ENCODE peak calls at places on chromosomes 1 and 21, in ten cellular contexts. X is pancreas, Y is fibroblast of lung, Z is endodermal cell, G is left lung, K is spleen, P is upper lobe of right lung, A is PC-3, R is heart right ventricle, B is testis. E is an unnamed sample. For H3K4me1, the result is how much of the 10 kb centered on the place peaks cover.

GRCh38 chr21:41611966-41612606 is 104.1 kb upstream of the TMPRSS2 start:
- DNase-seq in X (no peak), Y (no peak), Z (peak), G (no peak), K (no peak), P (peak), A (peak), R (no peak), B (no peak), E (no peak)

GRCh38 chr1:81007024-81007423 is 793.7 kb upstream of the ADGRL2 start:
- DNase-seq in X (no peak), Y (no peak), Z (no peak), G (no peak), K (no peak), P (no peak), A (no peak), R (no peak), B (no peak), E (no peak)

GRCh38 chr1:158969166-158969565 is 37.8 kb downstream of the PYHIN1 start:
- DNase-seq in X (no peak), Y (no peak), Z (no peak), G (no peak), K (no peak), P (no peak), A (no peak), R (no peak), B (no peak), E (no peak)

GRCh38 chr21:46552274-46552673 is 52.6 kb downstream of the S100B start:
- DNase-seq in X (no peak), Y (no peak), Z (no peak), G (no peak), K (no peak), P (no peak), A (no peak), R (no peak), B (no peak), E (no peak)

GRCh38 chr1:56550132-56550531 is 29.2 kb downstream of the PLPP3 start:
- DNase-seq in X (no peak), Y (no peak), Z (peak), G (no peak), K (no peak), P (no peak), A (no peak), R (no peak), B (no peak), E (no peak)

GRCh38 chr21:42835211-42835610 is 44.1 kb downstream of the WDR4 start:
- DNase-seq in X (no peak), Y (no peak), Z (no peak), G (no peak), K (peak), P (no peak), A (no peak), R (no peak), B (no peak), E (no peak)

GRCh38 chr1:62436039-62436465 is 797 bp upstream of the USP1 start:
- DNase-seq in X (peak), Y (no peak), Z (peak), G (peak), K (peak), P (peak), A (no peak), R (peak), B (no peak), E (no peak)

GRCh38 chr1:183323849-183324683 is 94.1 kb downstream of the NMNAT2 start:
- DNase-seq in X (no peak), Y (no peak), Z (peak), G (no peak), K (no peak), P (no peak), A (peak), R (no peak), B (no peak), E (no peak)

GRCh38 chr1:205358579-205358978 is 1.9 kb upstream of the KLHDC8A start:
- DNase-seq in X (no peak), Y (no peak), Z (peak), G (no peak), K (no peak), P (no peak), A (no peak), R (no peak), B (no peak), E (no peak)

GRCh38 chr1:218692808-218693207 is 347.7 kb downstream of the TGFB2 start:
- DNase-seq in X (no peak), Y (no peak), Z (no peak), G (no peak), K (no peak), P (no peak), A (no peak), R (no peak), B (no peak), E (no peak)

GRCh38 chr1:220528049-220528678 is at the start of gene MARK1:
- DNase-seq in X (peak), Y (peak), Z (peak), G (peak), K (peak), P (peak), A (peak), R (peak), B (peak), E (peak)

GRCh38 chr1:24508911-24509310 is 6.3 kb downstream of the RCAN3 start:
- DNase-seq in X (no peak), Y (no peak), Z (no peak), G (no peak), K (no peak), P (no peak), A (no peak), R (no peak), B (no peak), E (no peak)

GRCh38 chr1:71101839-71102376 is 21.1 kb upstream of the ZRANB2 start:
- DNase-seq in X (no peak), Y (no peak), Z (no peak), G (no peak), K (no peak), P (no peak), A (no peak), R (no peak), B (no peak), E (no peak)

GRCh38 chr21:34834852-34835501 is 166.2 kb downstream of the CLIC6 start:
- DNase-seq in X (no peak), Y (no peak), Z (no peak), G (no peak), K (no peak), P (no peak), A (no peak), R (no peak), B (no peak), E (no peak)

GRCh38 chr1:192474080-192474683 is 101.4 kb upstream of the RGS1 start:
- DNase-seq in X (no peak), Y (peak), Z (no peak), G (no peak), K (no peak), P (no peak), A (peak), R (no peak), B (no peak), E (no peak)

GRCh38 chr1:27527223-27527856 is 37.4 kb upstream of the WASF2 start:
- DNase-seq in X (peak), Y (peak), Z (peak), G (no peak), K (no peak), P (no peak), A (no peak), R (peak), B (peak), E (peak)

GRCh38 chr1:155124503-155125463 is 2.9 kb upstream of the EFNA1 start:
- DNase-seq in X (no peak), Y (no peak), Z (peak), G (no peak), K (no peak), P (peak), A (peak), R (no peak), B (no peak), E (no peak)

DNA sequence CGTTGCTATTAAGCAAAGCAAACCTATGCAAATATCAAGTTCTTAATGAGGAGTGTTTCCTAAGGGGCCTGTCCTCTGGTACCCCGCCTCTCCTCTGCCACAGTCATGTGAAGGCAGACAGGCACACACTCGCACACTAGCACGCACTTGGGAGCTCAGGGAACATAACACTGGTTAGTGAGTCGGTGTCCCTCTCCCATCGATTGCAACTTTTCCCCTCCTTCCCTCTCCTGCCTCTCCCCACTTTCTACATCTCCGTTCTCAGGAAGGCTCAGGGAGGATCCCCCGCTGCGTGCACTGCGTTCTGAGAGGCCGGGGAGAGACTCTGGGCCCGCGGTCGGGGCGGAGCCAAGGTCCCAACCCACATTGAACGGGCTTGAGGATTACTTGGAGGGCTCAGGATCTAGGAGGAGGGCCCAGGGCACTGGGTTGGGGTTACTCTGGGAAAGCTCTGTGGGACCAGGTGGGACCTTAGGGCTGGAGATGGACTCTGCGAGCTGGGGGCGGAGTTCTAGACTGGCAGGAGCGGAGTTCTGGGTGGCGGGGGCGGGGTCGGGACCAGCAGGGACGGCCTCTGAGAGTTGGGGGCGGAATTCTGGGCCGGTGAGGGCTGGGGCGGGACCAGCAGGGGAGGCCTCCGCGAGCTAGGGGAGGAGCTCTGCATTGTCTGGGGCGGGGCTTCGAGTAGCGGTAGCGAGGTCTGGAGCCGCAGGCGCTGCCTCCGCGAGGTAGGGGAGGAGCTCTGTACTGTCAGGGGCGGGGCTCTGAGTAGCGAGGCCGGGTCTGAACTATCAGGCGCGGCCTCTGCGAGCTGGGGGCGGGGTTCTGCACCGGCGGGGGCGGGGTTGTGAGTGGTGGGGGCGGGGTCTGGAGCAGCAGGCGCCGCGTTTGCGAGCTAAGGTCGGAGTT is 533 bp upstream of the LEPR start:
- DNase-seq in X (peak), Y (peak), Z (peak), G (peak), K (peak), P (peak), A (peak), R (peak), B (peak), E (peak)
- H3K4me1 ChIP-seq in X (under half), Y (under half), Z (under half), G (under half), K (under half), P (under half), A (half or more), R (under half), B (under half), E (under half)

DNA sequence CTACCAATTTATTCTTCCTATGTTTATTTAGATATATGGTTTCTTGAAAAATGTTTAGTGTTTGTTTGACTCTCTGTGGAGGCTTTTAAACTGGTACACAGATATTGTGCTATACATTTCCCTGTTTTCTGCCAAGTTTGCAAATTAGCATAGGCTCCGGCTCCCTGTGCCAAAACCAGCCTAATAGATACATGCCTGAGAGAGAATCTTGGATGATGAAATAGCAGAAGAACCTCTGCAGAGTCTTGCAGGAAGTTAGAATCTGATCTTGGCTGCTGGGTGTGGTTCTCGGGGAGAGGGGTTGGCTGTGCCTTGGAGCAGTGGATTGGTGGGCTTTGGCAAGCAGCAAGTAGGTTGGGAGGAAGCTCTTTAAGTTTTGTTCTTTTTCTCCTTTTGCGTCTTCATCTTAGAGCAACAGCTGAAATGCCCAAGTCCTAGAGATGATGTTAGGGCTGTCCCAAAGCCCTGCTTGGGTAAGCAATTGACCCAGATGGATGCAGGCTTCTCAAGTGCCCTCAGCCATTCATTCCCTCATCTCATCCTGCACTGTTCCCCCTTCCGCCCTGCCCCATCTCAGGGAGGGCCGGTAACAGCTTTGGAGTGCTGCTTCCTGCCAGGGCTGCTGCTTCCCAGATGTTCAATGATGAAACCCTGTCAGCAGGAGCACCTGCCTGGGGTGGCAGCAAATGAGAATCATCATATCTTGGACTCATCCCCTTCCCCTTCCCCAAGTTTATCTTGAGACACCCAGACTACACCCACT is 9.3 kb downstream of the PLA2G2A start:
- DNase-seq in X (no peak), Y (no peak), Z (no peak), G (no peak), K (no peak), P (no peak), A (no peak), R (no peak), B (no peak), E (no peak)
- H3K27ac ChIP-seq in X (no peak), Y (no peak), Z (no peak), G (no peak), K (no peak), P (no peak), A (no peak), R (no peak), B (no peak), E (no peak)

DNA sequence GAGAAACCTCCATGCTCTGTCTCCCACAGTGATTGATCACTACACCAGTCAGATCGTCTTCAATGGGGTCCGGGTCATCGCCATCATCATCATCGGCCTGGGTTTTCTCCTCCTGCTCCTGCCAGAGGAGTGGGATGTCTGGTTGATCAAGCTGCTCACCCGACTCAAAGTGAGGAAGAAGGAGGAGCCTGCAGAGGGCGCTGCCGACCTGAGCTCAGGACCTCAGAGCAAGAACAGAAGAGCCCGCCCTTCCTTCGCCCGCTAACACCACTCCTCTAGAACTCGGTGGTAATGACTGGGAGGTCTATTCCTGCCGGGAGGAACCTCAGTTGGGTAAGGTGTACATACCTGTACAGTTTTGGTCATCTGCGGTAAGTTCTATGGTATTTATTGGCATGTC is 50.3 kb upstream of the COA6 start:
- DNase-seq in X (no peak), Y (peak), Z (peak), G (peak), K (peak), P (peak), A (peak), R (peak), B (peak), E (peak)
- TF ChIP-seq CTCF in X (no peak), Y (no peak), Z (peak), G (no peak), K (peak), P (peak), A (peak), R (no peak), B (no peak), E (no peak)

GRCh38 chr1:198620951-198621824 is 17.7 kb upstream of the PTPRC start:
- DNase-seq in X (no peak), Y (no peak), Z (no peak), G (no peak), K (peak), P (no peak), A (no peak), R (no peak), B (no peak), E (peak)

GRCh38 chr1:198623920-198624647 is 14.8 kb upstream of the PTPRC start:
- DNase-seq in X (no peak), Y (peak), Z (no peak), G (no peak), K (no peak), P (no peak), A (peak), R (no peak), B (no peak), E (no peak)

GRCh38 chr1:198622532-198623218 is 16.2 kb upstream of the PTPRC start:
- DNase-seq in X (no peak), Y (no peak), Z (no peak), G (no peak), K (no peak), P (no peak), A (no peak), R (no peak), B (no peak), E (no peak)

GRCh38 chr1:198619375-198620140 is 19.3 kb upstream of the PTPRC start:
- DNase-seq in X (no peak), Y (no peak), Z (no peak), G (no peak), K (no peak), P (no peak), A (no peak), R (no peak), B (no peak), E (no peak)

DNA sequence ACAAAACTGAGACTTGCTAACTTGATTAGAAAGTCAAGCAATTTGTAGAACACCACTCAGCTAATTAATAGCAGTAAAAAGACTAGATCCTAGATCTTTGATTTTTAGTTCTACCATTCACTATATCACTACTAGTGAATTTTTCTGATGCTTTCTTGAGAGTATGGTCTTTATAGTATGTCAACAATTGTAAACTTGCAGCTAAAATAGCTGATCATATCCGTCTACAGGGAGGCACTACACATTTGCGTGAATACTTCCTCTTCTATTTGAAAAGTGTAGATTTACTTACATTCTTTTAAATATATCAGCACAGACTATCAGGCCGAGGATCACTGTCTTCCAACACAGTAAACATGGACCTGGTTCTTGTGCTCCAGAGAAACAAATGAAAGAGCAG is 18.6 kb upstream of the PTPRC start:
- DNase-seq in X (no peak), Y (no peak), Z (no peak), G (no peak), K (no peak), P (no peak), A (no peak), R (no peak), B (no peak), E (no peak)
- H3K4me1 ChIP-seq in X (under half), Y (under half), Z (under half), G (under half), K (half or more), P (under half), A (under half), R (under half), B (under half), E (under half)

GRCh38 chr1:228497817-228498216 is 10.6 kb downstream of the RNF187 start:
- DNase-seq in X (no peak), Y (no peak), Z (peak), G (no peak), K (peak), P (no peak), A (no peak), R (no peak), B (no peak), E (no peak)
- H3K27ac ChIP-seq in X (no peak), Y (no peak), Z (no peak), G (no peak), K (no peak), P (no peak), A (no peak), R (no peak), B (no peak), E (no peak)

E was measured in adrenal gland.